ENCODE peak calls at places on chromosome 12, in eight cellular contexts. One of them, this sample, is unnamed.

GRCh38 chr12:31118831-31119530 is 45.3 kb downstream of the DDX11 start:
- DNase-seq in neural progenitor cell: peak
- DNase-seq in A549: peak
- DNase-seq in ovary: peak
- DNase-seq in LNCaP clone FGC: no peak
- DNase-seq in AG04450: no peak
- DNase-seq in fibroblast of pulmonary artery: no peak
- DNase-seq in heart left ventricle: no peak
- DNase-seq in this sample: no peak

GRCh38 chr12:106896603-106897002 is 59.1 kb upstream of the TMEM263 start:
- DNase-seq in neural progenitor cell: no peak
- DNase-seq in A549: no peak
- DNase-seq in ovary: no peak
- DNase-seq in LNCaP clone FGC: no peak
- DNase-seq in AG04450: no peak
- DNase-seq in fibroblast of pulmonary artery: no peak
- DNase-seq in heart left ventricle: no peak
- DNase-seq in this sample: no peak

GRCh38 chr12:26572131-26572530 is 260.9 kb downstream of the ITPR2 start:
- DNase-seq in neural progenitor cell: no peak
- DNase-seq in A549: no peak
- DNase-seq in ovary: no peak
- DNase-seq in LNCaP clone FGC: no peak
- DNase-seq in AG04450: no peak
- DNase-seq in fibroblast of pulmonary artery: no peak
- DNase-seq in heart left ventricle: no peak
- DNase-seq in this sample: no peak

GRCh38 chr12:47950856-47951468 is 12.4 kb upstream of the TMEM106C start:
- DNase-seq in neural progenitor cell: no peak
- DNase-seq in A549: no peak
- DNase-seq in ovary: no peak
- DNase-seq in LNCaP clone FGC: no peak
- DNase-seq in AG04450: no peak
- DNase-seq in fibroblast of pulmonary artery: no peak
- DNase-seq in heart left ventricle: no peak
- DNase-seq in this sample: no peak

GRCh38 chr12:75722714-75723200 is 211.3 kb upstream of the KRR1 start:
- DNase-seq in neural progenitor cell: no peak
- DNase-seq in A549: peak
- DNase-seq in ovary: no peak
- DNase-seq in LNCaP clone FGC: peak
- DNase-seq in AG04450: peak
- DNase-seq in fibroblast of pulmonary artery: peak
- DNase-seq in heart left ventricle: peak
- DNase-seq in this sample: no peak

GRCh38 chr12:42584539-42585174 is 4.9 kb downstream of the PRICKLE1 start:
- DNase-seq in neural progenitor cell: no peak
- DNase-seq in A549: no peak
- DNase-seq in ovary: no peak
- DNase-seq in LNCaP clone FGC: no peak
- DNase-seq in AG04450: no peak
- DNase-seq in fibroblast of pulmonary artery: no peak
- DNase-seq in heart left ventricle: no peak
- DNase-seq in this sample: no peak

GRCh38 chr12:116319851-116320621 is 42.5 kb upstream of the MED13L start:
- DNase-seq in neural progenitor cell: no peak
- DNase-seq in A549: no peak
- DNase-seq in ovary: peak
- DNase-seq in LNCaP clone FGC: no peak
- DNase-seq in AG04450: peak
- DNase-seq in fibroblast of pulmonary artery: peak
- DNase-seq in heart left ventricle: peak
- DNase-seq in this sample: peak

GRCh38 chr12:55727643-55728184 is 1.1 kb downstream of the CD63 start:
- DNase-seq in neural progenitor cell: peak
- DNase-seq in A549: peak
- DNase-seq in ovary: peak
- DNase-seq in LNCaP clone FGC: no peak
- DNase-seq in AG04450: no peak
- DNase-seq in fibroblast of pulmonary artery: peak
- DNase-seq in heart left ventricle: peak
- DNase-seq in this sample: no peak

GRCh38 chr12:96452271-96452922 is 37.0 kb upstream of the CFAP54 start:
- DNase-seq in neural progenitor cell: no peak
- DNase-seq in A549: no peak
- DNase-seq in ovary: no peak
- DNase-seq in LNCaP clone FGC: no peak
- DNase-seq in AG04450: no peak
- DNase-seq in fibroblast of pulmonary artery: no peak
- DNase-seq in heart left ventricle: no peak
- DNase-seq in this sample: no peak

GRCh38 chr12:116146386-116146785 is 131.1 kb downstream of the MED13L start:
- DNase-seq in neural progenitor cell: no peak
- DNase-seq in A549: no peak
- DNase-seq in ovary: no peak
- DNase-seq in LNCaP clone FGC: no peak
- DNase-seq in AG04450: no peak
- DNase-seq in fibroblast of pulmonary artery: no peak
- DNase-seq in heart left ventricle: no peak
- DNase-seq in this sample: no peak

GRCh38 chr12:105100998-105101397 is 6.5 kb upstream of the WASHC4 start:
- DNase-seq in neural progenitor cell: no peak
- DNase-seq in A549: no peak
- DNase-seq in ovary: no peak
- DNase-seq in LNCaP clone FGC: no peak
- DNase-seq in AG04450: no peak
- DNase-seq in fibroblast of pulmonary artery: peak
- DNase-seq in heart left ventricle: no peak
- DNase-seq in this sample: no peak

GRCh38 chr12:120944645-120945217 is 33.6 kb upstream of the HNF1A start:
- DNase-seq in neural progenitor cell: peak
- DNase-seq in A549: peak
- DNase-seq in ovary: peak
- DNase-seq in LNCaP clone FGC: no peak
- DNase-seq in AG04450: peak
- DNase-seq in fibroblast of pulmonary artery: peak
- DNase-seq in heart left ventricle: peak
- DNase-seq in this sample: no peak

GRCh38 chr12:89347325-89347829 is 4.9 kb downstream of the DUSP6 start:
- DNase-seq in neural progenitor cell: no peak
- DNase-seq in A549: no peak
- DNase-seq in ovary: no peak
- DNase-seq in LNCaP clone FGC: no peak
- DNase-seq in AG04450: no peak
- DNase-seq in fibroblast of pulmonary artery: no peak
- DNase-seq in heart left ventricle: no peak
- DNase-seq in this sample: no peak

GRCh38 chr12:28865776-28866175 is 283.3 kb upstream of the FAR2 start:
- DNase-seq in neural progenitor cell: no peak
- DNase-seq in A549: no peak
- DNase-seq in ovary: no peak
- DNase-seq in LNCaP clone FGC: no peak
- DNase-seq in AG04450: no peak
- DNase-seq in fibroblast of pulmonary artery: no peak
- DNase-seq in heart left ventricle: no peak
- DNase-seq in this sample: no peak

GRCh38 chr12:2341871-2342270 is 289.1 kb downstream of the CACNA1C start:
- DNase-seq in neural progenitor cell: no peak
- DNase-seq in A549: no peak
- DNase-seq in ovary: no peak
- DNase-seq in LNCaP clone FGC: no peak
- DNase-seq in AG04450: peak
- DNase-seq in fibroblast of pulmonary artery: peak
- DNase-seq in heart left ventricle: no peak
- DNase-seq in this sample: peak

GRCh38 chr12:34292736-34293625 is 270.7 kb downstream of the ALG10 start:
- DNase-seq in neural progenitor cell: no peak
- DNase-seq in A549: peak
- DNase-seq in ovary: no peak
- DNase-seq in LNCaP clone FGC: peak
- DNase-seq in AG04450: no peak
- DNase-seq in fibroblast of pulmonary artery: no peak
- DNase-seq in heart left ventricle: no peak
- DNase-seq in this sample: no peak
- TF ChIP-seq CTCF in neural progenitor cell: no peak
- TF ChIP-seq CTCF in A549: no peak
- TF ChIP-seq CTCF in ovary: no peak
- TF ChIP-seq CTCF in LNCaP clone FGC: peak
- TF ChIP-seq CTCF in AG04450: no peak
- TF ChIP-seq CTCF in fibroblast of pulmonary artery: no peak
- TF ChIP-seq CTCF in heart left ventricle: no peak
- TF ChIP-seq CTCF in this sample: no peak

DNA sequence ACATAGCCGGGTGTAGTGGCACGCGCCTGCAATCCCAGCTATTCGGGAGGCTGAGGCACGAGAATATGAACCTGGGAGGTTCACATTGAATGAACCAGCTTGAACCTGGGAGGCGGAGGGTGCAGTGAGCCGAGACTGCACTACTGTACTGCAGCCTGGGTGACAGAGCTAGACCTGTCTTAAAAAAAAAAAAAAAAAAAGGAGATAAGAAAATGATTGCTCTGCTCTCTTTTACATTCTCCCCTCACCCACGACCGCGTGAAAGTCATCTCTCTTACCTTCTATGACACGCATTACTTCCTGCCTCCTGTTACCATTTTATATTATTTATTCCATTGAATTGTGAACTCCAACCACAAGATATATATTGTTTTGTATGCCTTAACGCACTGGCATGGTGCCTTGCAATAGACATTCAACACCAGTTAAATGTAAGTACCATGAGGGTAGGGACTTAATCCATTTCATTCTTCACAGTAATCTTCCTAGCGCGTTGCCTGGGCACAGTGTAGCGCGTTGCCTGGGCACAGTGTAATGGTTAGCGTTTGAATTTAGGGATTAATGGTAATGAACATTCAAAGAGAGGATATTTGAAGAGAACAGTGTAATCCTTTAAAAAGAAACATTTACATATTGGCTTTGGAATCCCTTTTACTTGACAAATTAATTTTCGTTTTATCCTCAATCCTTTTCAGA is 2.7 kb downstream of the RAP1B start:
- DNase-seq in neural progenitor cell: no peak
- DNase-seq in A549: no peak
- DNase-seq in ovary: no peak
- DNase-seq in LNCaP clone FGC: no peak
- DNase-seq in AG04450: no peak
- DNase-seq in fibroblast of pulmonary artery: no peak
- DNase-seq in heart left ventricle: no peak
- DNase-seq in this sample: no peak
- H3K4me3 ChIP-seq in neural progenitor cell: no peak
- H3K4me3 ChIP-seq in A549: peak
- H3K4me3 ChIP-seq in ovary: peak
- H3K4me3 ChIP-seq in LNCaP clone FGC: no peak
- H3K4me3 ChIP-seq in AG04450: peak
- H3K4me3 ChIP-seq in fibroblast of pulmonary artery: peak
- H3K4me3 ChIP-seq in heart left ventricle: peak
- H3K4me3 ChIP-seq in this sample: peak

GRCh38 chr12:69613351-69613750 is 2.6 kb upstream of the LRRC10 start:
- DNase-seq in neural progenitor cell: no peak
- DNase-seq in A549: no peak
- DNase-seq in ovary: no peak
- DNase-seq in LNCaP clone FGC: no peak
- DNase-seq in AG04450: no peak
- DNase-seq in fibroblast of pulmonary artery: no peak
- DNase-seq in heart left ventricle: no peak
- DNase-seq in this sample: no peak
- TF ChIP-seq CTCF in neural progenitor cell: no peak
- TF ChIP-seq CTCF in A549: no peak
- TF ChIP-seq CTCF in ovary: no peak
- TF ChIP-seq CTCF in LNCaP clone FGC: no peak
- TF ChIP-seq CTCF in AG04450: no peak
- TF ChIP-seq CTCF in fibroblast of pulmonary artery: no peak
- TF ChIP-seq CTCF in heart left ventricle: no peak
- TF ChIP-seq CTCF in this sample: no peak

GRCh38 chr12:49489720-49490119 is 49.1 kb upstream of the KCNH3 start:
- DNase-seq in neural progenitor cell: no peak
- DNase-seq in A549: no peak
- DNase-seq in ovary: no peak
- DNase-seq in LNCaP clone FGC: no peak
- DNase-seq in AG04450: peak
- DNase-seq in fibroblast of pulmonary artery: peak
- DNase-seq in heart left ventricle: no peak
- DNase-seq in this sample: no peak
- H3K4me3 ChIP-seq in neural progenitor cell: no peak
- H3K4me3 ChIP-seq in A549: no peak
- H3K4me3 ChIP-seq in ovary: no peak
- H3K4me3 ChIP-seq in LNCaP clone FGC: no peak
- H3K4me3 ChIP-seq in AG04450: no peak
- H3K4me3 ChIP-seq in fibroblast of pulmonary artery: no peak
- H3K4me3 ChIP-seq in heart left ventricle: no peak
- H3K4me3 ChIP-seq in this sample: no peak

GRCh38 chr12:12892670-12893290 is 1.4 kb downstream of the GPRC5A start:
- DNase-seq in neural progenitor cell: no peak
- DNase-seq in A549: no peak
- DNase-seq in ovary: no peak
- DNase-seq in LNCaP clone FGC: no peak
- DNase-seq in AG04450: no peak
- DNase-seq in fibroblast of pulmonary artery: no peak
- DNase-seq in heart left ventricle: no peak
- DNase-seq in this sample: no peak

GRCh38 chr12:12890492-12890814 is 909 bp upstream of the GPRC5A start:
- DNase-seq in neural progenitor cell: no peak
- DNase-seq in A549: no peak
- DNase-seq in ovary: peak
- DNase-seq in LNCaP clone FGC: no peak
- DNase-seq in AG04450: no peak
- DNase-seq in fibroblast of pulmonary artery: no peak
- DNase-seq in heart left ventricle: no peak
- DNase-seq in this sample: no peak

GRCh38 chr12:12891646-12892355 is 439 bp downstream of the GPRC5A start:
- DNase-seq in neural progenitor cell: no peak
- DNase-seq in A549: no peak
- DNase-seq in ovary: peak
- DNase-seq in LNCaP clone FGC: no peak
- DNase-seq in AG04450: no peak
- DNase-seq in fibroblast of pulmonary artery: no peak
- DNase-seq in heart left ventricle: no peak
- DNase-seq in this sample: no peak

GRCh38 chr12:12889701-12890100 is 1.7 kb upstream of the GPRC5A start:
- DNase-seq in neural progenitor cell: no peak
- DNase-seq in A549: no peak
- DNase-seq in ovary: no peak
- DNase-seq in LNCaP clone FGC: no peak
- DNase-seq in AG04450: no peak
- DNase-seq in fibroblast of pulmonary artery: no peak
- DNase-seq in heart left ventricle: no peak
- DNase-seq in this sample: no peak

GRCh38 chr12:12890815-12891645 is at the start of gene GPRC5A:
- DNase-seq in neural progenitor cell: peak
- DNase-seq in A549: peak
- DNase-seq in ovary: peak
- DNase-seq in LNCaP clone FGC: no peak
- DNase-seq in AG04450: peak
- DNase-seq in fibroblast of pulmonary artery: peak
- DNase-seq in heart left ventricle: peak
- DNase-seq in this sample: peak
- TF ChIP-seq CTCF in neural progenitor cell: peak
- TF ChIP-seq CTCF in A549: peak
- TF ChIP-seq CTCF in ovary: peak
- TF ChIP-seq CTCF in LNCaP clone FGC: no peak
- TF ChIP-seq CTCF in AG04450: peak
- TF ChIP-seq CTCF in fibroblast of pulmonary artery: peak
- TF ChIP-seq CTCF in heart left ventricle: no peak
- TF ChIP-seq CTCF in this sample: peak

GRCh38 chr12:119841433-119842210 is 35.5 kb downstream of the CIT start:
- DNase-seq in neural progenitor cell: no peak
- DNase-seq in A549: peak
- DNase-seq in ovary: no peak
- DNase-seq in LNCaP clone FGC: no peak
- DNase-seq in AG04450: no peak
- DNase-seq in fibroblast of pulmonary artery: peak
- DNase-seq in heart left ventricle: no peak
- DNase-seq in this sample: no peak
- H3K4me3 ChIP-seq in neural progenitor cell: no peak
- H3K4me3 ChIP-seq in A549: no peak
- H3K4me3 ChIP-seq in ovary: no peak
- H3K4me3 ChIP-seq in LNCaP clone FGC: no peak
- H3K4me3 ChIP-seq in AG04450: no peak
- H3K4me3 ChIP-seq in fibroblast of pulmonary artery: no peak
- H3K4me3 ChIP-seq in heart left ventricle: no peak
- H3K4me3 ChIP-seq in this sample: no peak